ENCODE peak calls at places on chromosomes 13 and 19, in five cellular contexts. One of them, this sample, is unnamed.

GRCh38 chr13:66835040-66835628 is 395.0 kb downstream of the PCDH9 start:
- DNase-seq in GM12878: no peak
- DNase-seq in SK-N-SH: peak; percentile 66
- DNase-seq in IMR-90: peak; percentile 18
- DNase-seq in K562: no peak
- DNase-seq in this sample: peak; percentile 24

GRCh38 chr13:94362411-94362909 is 117.0 kb downstream of the DCT start:
- DNase-seq in GM12878: peak; percentile 36
- DNase-seq in SK-N-SH: peak; percentile 81
- DNase-seq in IMR-90: peak; percentile 95
- DNase-seq in K562: peak; percentile 73
- DNase-seq in this sample: peak; percentile 46

GRCh38 chr13:41407380-41407779 is 50.0 kb upstream of the RGCC start:
- DNase-seq in GM12878: no peak
- DNase-seq in SK-N-SH: no peak
- DNase-seq in IMR-90: peak; percentile 63
- DNase-seq in K562: no peak
- DNase-seq in this sample: no peak

GRCh38 chr13:96229356-96229755 is 139.4 kb downstream of the HS6ST3 start:
- DNase-seq in GM12878: no peak
- DNase-seq in SK-N-SH: peak; percentile 3
- DNase-seq in IMR-90: no peak
- DNase-seq in K562: peak; percentile 8
- DNase-seq in this sample: peak; percentile 21

GRCh38 chr13:34349091-34349722 is 531.3 kb downstream of the RFC3 start:
- DNase-seq in GM12878: no peak
- DNase-seq in SK-N-SH: no peak
- DNase-seq in IMR-90: peak; percentile 89
- DNase-seq in K562: no peak
- DNase-seq in this sample: no peak

GRCh38 chr19:56933014-56933705 is 92.6 kb upstream of the PEG3 start:
- DNase-seq in GM12878: no peak
- DNase-seq in SK-N-SH: no peak
- DNase-seq in IMR-90: no peak
- DNase-seq in K562: no peak
- DNase-seq in this sample: no peak

GRCh38 chr13:106566682-106567420 is 1.1 kb downstream of the ARGLU1 start:
- DNase-seq in GM12878: no peak
- DNase-seq in SK-N-SH: peak; percentile 79
- DNase-seq in IMR-90: peak; percentile 62
- DNase-seq in K562: no peak
- DNase-seq in this sample: peak; percentile 32

GRCh38 chr13:28719656-28720055 is 886 bp upstream of the SLC46A3 start:
- DNase-seq in GM12878: no peak
- DNase-seq in SK-N-SH: no peak
- DNase-seq in IMR-90: peak; percentile 54
- DNase-seq in K562: no peak
- DNase-seq in this sample: no peak

GRCh38 chr13:73767191-73767741 is 366.9 kb downstream of the KLF12 start:
- DNase-seq in GM12878: no peak
- DNase-seq in SK-N-SH: no peak
- DNase-seq in IMR-90: peak; percentile 70
- DNase-seq in K562: no peak
- DNase-seq in this sample: peak; percentile 20

GRCh38 chr19:28426902-28427232 is 786.1 kb downstream of the UQCRFS1 start:
- DNase-seq in GM12878: no peak
- DNase-seq in SK-N-SH: no peak
- DNase-seq in IMR-90: no peak
- DNase-seq in K562: peak; percentile 46
- DNase-seq in this sample: no peak

GRCh38 chr13:80379245-80379644 is 38.3 kb upstream of the SPRY2 start:
- DNase-seq in GM12878: no peak
- DNase-seq in SK-N-SH: no peak
- DNase-seq in IMR-90: peak; percentile 43
- DNase-seq in K562: no peak
- DNase-seq in this sample: no peak

GRCh38 chr19:5804516-5805464 is at the start of gene NRTN:
- DNase-seq in GM12878: no peak
- DNase-seq in SK-N-SH: peak; percentile 82
- DNase-seq in IMR-90: no peak
- DNase-seq in K562: peak; percentile 86
- DNase-seq in this sample: no peak

GRCh38 chr13:91454666-91455065 is 56.2 kb downstream of the GPC5 start:
- DNase-seq in GM12878: no peak
- DNase-seq in SK-N-SH: no peak
- DNase-seq in IMR-90: no peak
- DNase-seq in K562: no peak
- DNase-seq in this sample: no peak

GRCh38 chr13:56424246-56424645 is 716.5 kb upstream of the PRR20A start:
- DNase-seq in GM12878: no peak
- DNase-seq in SK-N-SH: no peak
- DNase-seq in IMR-90: no peak
- DNase-seq in K562: no peak
- DNase-seq in this sample: no peak

GRCh38 chr13:35851238-35851814 is 279.9 kb downstream of the DCLK1 start:
- DNase-seq in GM12878: no peak
- DNase-seq in SK-N-SH: no peak
- DNase-seq in IMR-90: no peak
- DNase-seq in K562: no peak
- DNase-seq in this sample: no peak

GRCh38 chr19:34220472-34221063 is 33.8 kb upstream of the GARRE1 start:
- DNase-seq in GM12878: no peak
- DNase-seq in SK-N-SH: peak; percentile 67
- DNase-seq in IMR-90: peak; percentile 53
- DNase-seq in K562: peak; percentile 67
- DNase-seq in this sample: peak; percentile 67

GRCh38 chr19:49442354-49442753 is 1.0 kb upstream of the SLC17A7 start:
- DNase-seq in GM12878: no peak
- DNase-seq in SK-N-SH: no peak
- DNase-seq in IMR-90: no peak
- DNase-seq in K562: no peak
- DNase-seq in this sample: no peak

GRCh38 chr13:48654511-48654910 is 782 bp downstream of the CYSLTR2 start:
- DNase-seq in GM12878: no peak
- DNase-seq in SK-N-SH: no peak
- DNase-seq in IMR-90: no peak
- DNase-seq in K562: no peak
- DNase-seq in this sample: no peak

GRCh38 chr19:7815325-7815724 is 14.7 kb upstream of the EVI5L start:
- DNase-seq in GM12878: peak; percentile 57
- DNase-seq in SK-N-SH: no peak
- DNase-seq in IMR-90: no peak
- DNase-seq in K562: no peak
- DNase-seq in this sample: no peak

GRCh38 chr19:9354651-9355050 is 8.2 kb upstream of the ZNF177 start:
- DNase-seq in GM12878: no peak
- DNase-seq in SK-N-SH: peak; percentile 50
- DNase-seq in IMR-90: no peak
- DNase-seq in K562: no peak
- DNase-seq in this sample: no peak

GRCh38 chr13:112800057-112800456 is 110.2 kb downstream of the ATP11A start:
- DNase-seq in GM12878: no peak
- DNase-seq in SK-N-SH: no peak
- DNase-seq in IMR-90: no peak
- DNase-seq in K562: no peak
- DNase-seq in this sample: no peak

GRCh38 chr13:105159794-105160193 is 1375.7 kb downstream of the EFNB2 start:
- DNase-seq in GM12878: no peak
- DNase-seq in SK-N-SH: no peak
- DNase-seq in IMR-90: no peak
- DNase-seq in K562: no peak
- DNase-seq in this sample: no peak

GRCh38 chr19:38211206-38211605 is 12.8 kb downstream of the DPF1 start:
- DNase-seq in GM12878: no peak
- DNase-seq in SK-N-SH: peak; percentile 80
- DNase-seq in IMR-90: no peak
- DNase-seq in K562: peak; percentile 39
- DNase-seq in this sample: no peak

GRCh38 chr19:18682807-18683108 is 722 bp upstream of the CRTC1 start:
- DNase-seq in GM12878: no peak
- DNase-seq in SK-N-SH: no peak
- DNase-seq in IMR-90: no peak
- DNase-seq in K562: no peak
- DNase-seq in this sample: no peak

GRCh38 chr13:111610077-111610476 is 289.6 kb downstream of the TEX29 start:
- DNase-seq in GM12878: no peak
- DNase-seq in SK-N-SH: no peak
- DNase-seq in IMR-90: no peak
- DNase-seq in K562: no peak
- DNase-seq in this sample: no peak

GRCh38 chr13:53151692-53152421 is 123.2 kb downstream of the OLFM4 start:
- DNase-seq in GM12878: peak; percentile 32
- DNase-seq in SK-N-SH: peak; percentile 54
- DNase-seq in IMR-90: peak; percentile 34
- DNase-seq in K562: peak; percentile 44
- DNase-seq in this sample: peak; percentile 43

GRCh38 chr13:109968876-109969577 is 182.6 kb upstream of the IRS2 start:
- DNase-seq in GM12878: no peak
- DNase-seq in SK-N-SH: no peak
- DNase-seq in IMR-90: no peak
- DNase-seq in K562: no peak
- DNase-seq in this sample: no peak

GRCh38 chr19:45716314-45717130 is 14.2 kb downstream of the FBXO46 start:
- DNase-seq in GM12878: no peak
- DNase-seq in SK-N-SH: peak; percentile 57
- DNase-seq in IMR-90: no peak
- DNase-seq in K562: peak; percentile 31
- DNase-seq in this sample: no peak

GRCh38 chr13:31476753-31477152 is 262.6 kb upstream of the RXFP2 start:
- DNase-seq in GM12878: no peak
- DNase-seq in SK-N-SH: no peak
- DNase-seq in IMR-90: no peak
- DNase-seq in K562: no peak
- DNase-seq in this sample: no peak

GRCh38 chr13:61275740-61276139 is 139.9 kb downstream of the PCDH20 start:
- DNase-seq in GM12878: no peak
- DNase-seq in SK-N-SH: no peak
- DNase-seq in IMR-90: no peak
- DNase-seq in K562: no peak
- DNase-seq in this sample: no peak

GRCh38 chr13:52348081-52348480 is 57.9 kb downstream of the THSD1 start:
- DNase-seq in GM12878: no peak
- DNase-seq in SK-N-SH: no peak
- DNase-seq in IMR-90: peak; percentile 88
- DNase-seq in K562: no peak
- DNase-seq in this sample: no peak

GRCh38 chr13:34294483-34295129 is 476.7 kb downstream of the RFC3 start:
- DNase-seq in GM12878: no peak
- DNase-seq in SK-N-SH: no peak
- DNase-seq in IMR-90: no peak
- DNase-seq in K562: no peak
- DNase-seq in this sample: no peak

GRCh38 chr19:12965017-12965811 is 4.2 kb upstream of the DAND5 start:
- DNase-seq in GM12878: peak; percentile 39
- DNase-seq in SK-N-SH: peak; percentile 89
- DNase-seq in IMR-90: peak; percentile 58
- DNase-seq in K562: peak; percentile 85
- DNase-seq in this sample: peak; percentile 72
- TF ChIP-seq MXI1 in GM12878: no peak
- TF ChIP-seq MXI1 in SK-N-SH: no peak
- TF ChIP-seq MXI1 in IMR-90: no peak
- TF ChIP-seq MXI1 in K562: no peak
- TF ChIP-seq MXI1 in this sample: no peak

GRCh38 chr13:47455581-47455980 is 545.5 kb downstream of the SUCLA2 start:
- DNase-seq in GM12878: no peak
- DNase-seq in SK-N-SH: peak; percentile 4
- DNase-seq in IMR-90: no peak
- DNase-seq in K562: no peak
- DNase-seq in this sample: no peak
- TF ChIP-seq CTCF in GM12878: no peak
- TF ChIP-seq CTCF in SK-N-SH: peak; percentile 33
- TF ChIP-seq CTCF in IMR-90: no peak
- TF ChIP-seq CTCF in K562: no peak
- TF ChIP-seq CTCF in this sample: no peak

GRCh38 chr19:54252243-54252642 is 4.8 kb downstream of the LILRB5 start:
- DNase-seq in GM12878: no peak
- DNase-seq in SK-N-SH: no peak
- DNase-seq in IMR-90: no peak
- DNase-seq in K562: no peak
- DNase-seq in this sample: no peak

GRCh38 chr19:54254195-54254906 is 2.7 kb downstream of the LILRB5 start:
- DNase-seq in GM12878: no peak
- DNase-seq in SK-N-SH: no peak
- DNase-seq in IMR-90: no peak
- DNase-seq in K562: no peak
- DNase-seq in this sample: no peak

GRCh38 chr19:54253331-54254194 is 3.5 kb downstream of the LILRB5 start:
- DNase-seq in GM12878: no peak
- DNase-seq in SK-N-SH: no peak
- DNase-seq in IMR-90: no peak
- DNase-seq in K562: no peak
- DNase-seq in this sample: no peak

GRCh38 chr19:54255105-54255775 is 1.8 kb downstream of the LILRB5 start:
- DNase-seq in GM12878: no peak
- DNase-seq in SK-N-SH: no peak
- DNase-seq in IMR-90: no peak
- DNase-seq in K562: no peak
- DNase-seq in this sample: no peak

DNA sequence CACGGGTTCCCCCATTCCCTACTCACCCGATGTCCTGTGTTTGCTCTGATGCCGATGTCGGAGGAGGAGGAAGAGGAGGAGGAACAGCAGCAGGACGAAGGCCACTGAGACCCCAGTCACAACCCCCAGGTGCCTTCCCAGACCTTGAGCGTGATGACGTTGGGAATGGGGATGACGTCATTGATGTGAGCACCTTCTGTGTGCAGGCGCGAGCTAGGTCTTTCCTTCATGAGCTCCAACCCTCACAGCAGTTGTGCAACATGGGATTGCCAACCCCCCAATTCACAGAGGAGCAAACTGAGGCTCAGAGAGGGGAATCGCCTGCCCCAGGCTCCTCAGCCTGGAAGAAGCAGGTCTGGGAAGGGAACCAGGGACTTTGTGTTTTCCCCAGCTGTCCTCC is 4.2 kb downstream of the LILRB5 start:
- DNase-seq in GM12878: no peak
- DNase-seq in SK-N-SH: no peak
- DNase-seq in IMR-90: no peak
- DNase-seq in K562: no peak
- DNase-seq in this sample: no peak
- TF ChIP-seq MXI1 in GM12878: no peak
- TF ChIP-seq MXI1 in SK-N-SH: no peak
- TF ChIP-seq MXI1 in IMR-90: no peak
- TF ChIP-seq MXI1 in K562: no peak
- TF ChIP-seq MXI1 in this sample: no peak

DNA sequence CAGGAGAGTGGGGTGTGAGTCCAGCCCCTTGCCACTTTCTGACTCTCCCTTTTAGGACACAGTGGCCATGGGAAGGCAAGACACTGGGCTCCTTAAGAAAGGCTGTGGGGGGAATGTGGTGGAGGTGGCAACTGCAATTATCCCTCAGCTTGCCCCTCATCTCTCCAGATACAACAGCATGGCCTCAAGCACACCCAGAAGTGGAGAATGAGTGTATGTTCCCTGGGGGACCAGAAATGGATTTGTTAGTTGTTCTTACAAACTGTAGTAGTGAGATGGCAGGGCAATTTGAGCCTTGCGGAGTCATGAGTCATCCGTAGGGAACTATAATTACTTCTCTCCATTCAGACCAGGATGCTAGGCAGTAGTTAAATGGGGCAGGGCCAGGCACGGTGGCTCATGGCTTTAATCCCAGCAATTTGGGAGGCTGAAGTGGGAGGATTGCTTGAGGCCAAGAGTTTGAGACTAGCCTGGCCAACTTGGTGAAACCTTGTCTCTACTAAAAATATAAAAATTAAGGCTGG is 25.6 kb upstream of the CXCL17 start:
- DNase-seq in GM12878: no peak
- DNase-seq in SK-N-SH: no peak
- DNase-seq in IMR-90: peak; percentile 62
- DNase-seq in K562: no peak
- DNase-seq in this sample: no peak
- TF ChIP-seq CTCF in GM12878: no peak
- TF ChIP-seq CTCF in SK-N-SH: no peak
- TF ChIP-seq CTCF in IMR-90: no peak
- TF ChIP-seq CTCF in K562: no peak
- TF ChIP-seq CTCF in this sample: no peak